ENCODE peak calls at places on chromosome 5, in five cellular contexts. One of them, this sample, is unnamed.

GRCh38 chr5:139414601-139415121 is 10.8 kb upstream of the SPATA24 start:
- DNase-seq in right atrium auricular region: no peak
- DNase-seq in ovary: no peak
- DNase-seq in AG04450: no peak
- DNase-seq in cardiac muscle cell: no peak
- DNase-seq in this sample: no peak

GRCh38 chr5:123170816-123171345 is 81.8 kb downstream of the PRDM6 start:
- DNase-seq in AG04450: no peak
- DNase-seq in ovary: no peak
- DNase-seq in cardiac muscle cell: no peak
- DNase-seq in right atrium auricular region: no peak
- DNase-seq in this sample: no peak

GRCh38 chr5:124599048-124599973 is 147.1 kb downstream of the ZNF608 start:
- DNase-seq in ovary: no peak
- DNase-seq in AG04450: no peak
- DNase-seq in right atrium auricular region: no peak
- DNase-seq in cardiac muscle cell: peak; percentile 77
- DNase-seq in this sample: peak; percentile 46

GRCh38 chr5:172921906-172922305 is 37.3 kb upstream of the RPL26L1 start:
- DNase-seq in AG04450: no peak
- DNase-seq in right atrium auricular region: no peak
- DNase-seq in ovary: no peak
- DNase-seq in cardiac muscle cell: no peak
- DNase-seq in this sample: no peak

GRCh38 chr5:146706321-146706972 is 172.1 kb downstream of the PPP2R2B start:
- DNase-seq in ovary: no peak
- DNase-seq in AG04450: no peak
- DNase-seq in right atrium auricular region: no peak
- DNase-seq in cardiac muscle cell: no peak
- DNase-seq in this sample: no peak

GRCh38 chr5:3604501-3604900 is 8.9 kb downstream of the IRX1 start:
- DNase-seq in AG04450: no peak
- DNase-seq in ovary: no peak
- DNase-seq in cardiac muscle cell: no peak
- DNase-seq in right atrium auricular region: no peak
- DNase-seq in this sample: no peak

GRCh38 chr5:59021837-59022514 is 439.1 kb downstream of the RAB3C start:
- DNase-seq in right atrium auricular region: no peak
- DNase-seq in ovary: no peak
- DNase-seq in AG04450: no peak
- DNase-seq in cardiac muscle cell: no peak
- DNase-seq in this sample: no peak

GRCh38 chr5:89030781-89031180 is 147.8 kb upstream of the MEF2C start:
- DNase-seq in cardiac muscle cell: no peak
- DNase-seq in ovary: no peak
- DNase-seq in AG04450: no peak
- DNase-seq in right atrium auricular region: no peak
- DNase-seq in this sample: no peak

GRCh38 chr5:59559847-59560246 is 333.7 kb downstream of the PDE4D start:
- DNase-seq in AG04450: no peak
- DNase-seq in cardiac muscle cell: no peak
- DNase-seq in ovary: no peak
- DNase-seq in right atrium auricular region: no peak
- DNase-seq in this sample: no peak

GRCh38 chr5:116524051-116524450 is 50.6 kb downstream of the SEMA6A start:
- DNase-seq in ovary: no peak
- DNase-seq in AG04450: no peak
- DNase-seq in right atrium auricular region: no peak
- DNase-seq in cardiac muscle cell: no peak
- DNase-seq in this sample: no peak

GRCh38 chr5:998276-998974 is 10.2 kb upstream of the NKD2 start:
- DNase-seq in cardiac muscle cell: peak; percentile 57
- DNase-seq in AG04450: no peak
- DNase-seq in right atrium auricular region: peak; percentile 57
- DNase-seq in ovary: peak; percentile 18
- DNase-seq in this sample: no peak
- H3K27me3 ChIP-seq in cardiac muscle cell: no peaks in the 10 kb centered on the region
- H3K27me3 ChIP-seq in AG04450: peaks cover 21% of the 10 kb centered on the region
- H3K27me3 ChIP-seq in right atrium auricular region: no peaks in the 10 kb centered on the region
- H3K27me3 ChIP-seq in ovary: no peaks in the 10 kb centered on the region
- H3K27me3 ChIP-seq in this sample: peaks cover 20% of the 10 kb centered on the region

GRCh38 chr5:133317558-133317957 is 265.7 kb downstream of the HSPA4 start:
- DNase-seq in right atrium auricular region: no peak
- DNase-seq in AG04450: no peak
- DNase-seq in cardiac muscle cell: no peak
- DNase-seq in ovary: no peak
- DNase-seq in this sample: no peak
- TF ChIP-seq CTCF in right atrium auricular region: no peak
- TF ChIP-seq CTCF in AG04450: no peak
- TF ChIP-seq CTCF in cardiac muscle cell: no peak
- TF ChIP-seq CTCF in ovary: no peak
- TF ChIP-seq CTCF in this sample: no peak

GRCh38 chr5:82563745-82564144 is 285.6 kb upstream of the RPS23 start:
- DNase-seq in right atrium auricular region: no peak
- DNase-seq in ovary: no peak
- DNase-seq in AG04450: no peak
- DNase-seq in cardiac muscle cell: no peak
- DNase-seq in this sample: no peak
- H3K4me3 ChIP-seq in right atrium auricular region: no peak overlapping the region
- H3K4me3 ChIP-seq in ovary: no peak overlapping the region
- H3K4me3 ChIP-seq in AG04450: no peak overlapping the region
- H3K4me3 ChIP-seq in cardiac muscle cell: no peak overlapping the region
- H3K4me3 ChIP-seq in this sample: no peak overlapping the region

DNA sequence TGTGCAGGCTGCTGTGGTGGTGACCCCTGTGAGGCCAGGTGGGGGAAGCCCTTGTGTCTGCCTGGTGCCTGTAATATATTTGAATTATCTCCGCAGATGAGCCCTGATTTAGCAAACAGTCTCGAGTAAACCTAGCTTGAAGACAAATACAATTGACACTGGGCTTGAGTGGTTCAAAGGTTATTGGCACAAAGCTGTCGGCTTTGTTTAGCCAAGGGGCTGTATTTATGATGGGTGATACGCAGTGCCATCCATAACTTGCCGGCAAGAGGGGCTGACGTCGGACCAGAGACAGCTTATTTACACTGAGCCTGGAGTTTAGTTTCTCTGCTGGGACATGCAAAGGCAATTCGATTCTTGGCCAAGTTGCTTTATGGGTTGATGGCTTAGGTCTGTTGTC is 20.0 kb upstream of the PITX1 start:
- DNase-seq in ovary: no peak
- DNase-seq in AG04450: no peak
- DNase-seq in right atrium auricular region: no peak
- DNase-seq in cardiac muscle cell: no peak
- DNase-seq in this sample: no peak
- H3K27me3 ChIP-seq in ovary: no peaks in the 10 kb centered on the region
- H3K27me3 ChIP-seq in AG04450: peaks cover 45% of the 10 kb centered on the region
- H3K27me3 ChIP-seq in right atrium auricular region: peaks cover 3% of the 10 kb centered on the region
- H3K27me3 ChIP-seq in cardiac muscle cell: peaks cover 100% of the 10 kb centered on the region
- H3K27me3 ChIP-seq in this sample: peaks cover 35% of the 10 kb centered on the region

GRCh38 chr5:141369994-141370848 is at the start of gene PCDHGB3:
- DNase-seq in cardiac muscle cell: peak; percentile 62
- DNase-seq in ovary: no peak
- DNase-seq in right atrium auricular region: no peak
- DNase-seq in AG04450: no peak
- DNase-seq in this sample: peak; percentile 58
- TF ChIP-seq CTCF in cardiac muscle cell: peak; percentile 42
- TF ChIP-seq CTCF in ovary: no peak
- TF ChIP-seq CTCF in right atrium auricular region: peak; percentile 31
- TF ChIP-seq CTCF in AG04450: peak; percentile 48
- TF ChIP-seq CTCF in this sample: peak; percentile 68

GRCh38 chr5:61162832-61163567 is 732 bp upstream of the SMIM15 start:
- DNase-seq in right atrium auricular region: no peak
- DNase-seq in cardiac muscle cell: peak; percentile 40
- DNase-seq in AG04450: no peak
- DNase-seq in ovary: no peak
- DNase-seq in this sample: no peak
- H3K4me3 ChIP-seq in right atrium auricular region: peak overlapping the region; percentile 87
- H3K4me3 ChIP-seq in cardiac muscle cell: peak overlapping the region; percentile 80
- H3K4me3 ChIP-seq in AG04450: peak overlapping the region; percentile 65
- H3K4me3 ChIP-seq in ovary: peak overlapping the region; percentile 83
- H3K4me3 ChIP-seq in this sample: peak overlapping the region; percentile 91

DNA sequence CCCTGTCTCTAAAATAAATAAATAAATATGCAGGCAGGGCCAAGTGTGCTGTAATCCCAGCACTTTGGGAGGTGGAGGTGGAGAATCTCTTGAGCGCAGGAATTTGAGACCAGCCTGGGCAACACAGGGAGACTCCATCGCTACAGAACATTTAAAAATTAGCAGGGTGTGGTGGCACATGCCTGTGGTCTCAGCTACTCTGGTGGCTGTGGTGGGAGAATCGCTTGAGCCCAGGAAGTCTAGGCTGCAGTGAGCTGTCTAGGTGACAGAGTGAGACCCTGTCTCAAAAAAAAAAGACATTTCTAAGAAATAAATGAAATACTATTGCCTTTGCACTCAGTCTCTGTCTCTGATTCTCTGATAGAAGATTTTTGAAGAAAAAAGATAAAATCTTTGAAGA is 1.2 kb upstream of the PCDHGA10 start:
- DNase-seq in AG04450: no peak
- DNase-seq in ovary: no peak
- DNase-seq in cardiac muscle cell: no peak
- DNase-seq in right atrium auricular region: no peak
- DNase-seq in this sample: no peak
- H3K27me3 ChIP-seq in AG04450: no peaks in the 10 kb centered on the region
- H3K27me3 ChIP-seq in ovary: no peaks in the 10 kb centered on the region
- H3K27me3 ChIP-seq in cardiac muscle cell: no peaks in the 10 kb centered on the region
- H3K27me3 ChIP-seq in right atrium auricular region: no peaks in the 10 kb centered on the region
- H3K27me3 ChIP-seq in this sample: no peaks in the 10 kb centered on the region

GRCh38 chr5:102154291-102154690 is 141.8 kb downstream of the SLCO4C1 start:
- DNase-seq in ovary: no peak
- DNase-seq in AG04450: no peak
- DNase-seq in cardiac muscle cell: no peak
- DNase-seq in right atrium auricular region: no peak
- DNase-seq in this sample: no peak

DNA sequence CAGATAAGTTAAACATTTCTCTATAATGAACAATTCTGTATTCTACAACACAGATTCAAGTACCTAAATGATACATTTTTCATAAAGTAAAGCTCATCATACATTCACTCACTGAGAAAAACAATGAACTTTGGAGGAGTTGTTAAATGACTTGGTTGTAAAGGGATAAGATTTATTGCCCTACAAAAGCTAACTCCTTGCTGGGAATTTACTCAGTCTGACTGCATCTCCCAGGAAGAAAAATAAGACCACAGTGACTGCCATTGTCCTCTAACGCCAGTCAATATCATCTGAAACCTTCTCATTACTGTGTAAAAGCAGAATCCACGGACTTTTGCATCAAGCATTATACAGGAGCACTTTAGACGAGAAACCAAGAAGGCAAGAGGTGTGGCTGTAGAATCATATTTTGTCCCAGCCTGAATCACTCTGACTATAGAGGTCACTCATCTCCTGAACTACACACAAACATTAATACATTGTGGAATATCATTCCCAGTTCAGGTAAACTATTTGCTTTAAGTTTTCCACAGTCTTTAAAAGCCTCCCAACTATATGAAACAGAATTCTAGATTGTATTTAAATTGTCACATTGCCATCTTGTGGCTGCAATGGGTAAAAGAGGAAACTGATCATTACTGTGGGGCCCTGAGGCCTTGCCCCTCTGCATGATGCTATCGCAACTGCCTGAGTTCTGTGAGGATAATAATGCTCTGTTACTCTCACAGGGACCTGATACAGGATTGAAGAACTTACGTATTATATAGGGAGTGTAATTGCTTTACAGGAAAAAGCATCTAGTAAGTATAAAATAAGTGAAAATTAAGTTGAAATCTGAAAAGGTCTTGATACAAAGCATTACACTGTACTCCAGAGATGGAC is 142.9 kb downstream of the SLCO4C1 start:
- DNase-seq in AG04450: no peak
- DNase-seq in cardiac muscle cell: no peak
- DNase-seq in ovary: no peak
- DNase-seq in right atrium auricular region: no peak
- DNase-seq in this sample: peak; percentile 1
- TF ChIP-seq CTCF in AG04450: peak; percentile 27
- TF ChIP-seq CTCF in cardiac muscle cell: no peak
- TF ChIP-seq CTCF in ovary: no peak
- TF ChIP-seq CTCF in right atrium auricular region: no peak
- TF ChIP-seq CTCF in this sample: peak; percentile 39

DNA sequence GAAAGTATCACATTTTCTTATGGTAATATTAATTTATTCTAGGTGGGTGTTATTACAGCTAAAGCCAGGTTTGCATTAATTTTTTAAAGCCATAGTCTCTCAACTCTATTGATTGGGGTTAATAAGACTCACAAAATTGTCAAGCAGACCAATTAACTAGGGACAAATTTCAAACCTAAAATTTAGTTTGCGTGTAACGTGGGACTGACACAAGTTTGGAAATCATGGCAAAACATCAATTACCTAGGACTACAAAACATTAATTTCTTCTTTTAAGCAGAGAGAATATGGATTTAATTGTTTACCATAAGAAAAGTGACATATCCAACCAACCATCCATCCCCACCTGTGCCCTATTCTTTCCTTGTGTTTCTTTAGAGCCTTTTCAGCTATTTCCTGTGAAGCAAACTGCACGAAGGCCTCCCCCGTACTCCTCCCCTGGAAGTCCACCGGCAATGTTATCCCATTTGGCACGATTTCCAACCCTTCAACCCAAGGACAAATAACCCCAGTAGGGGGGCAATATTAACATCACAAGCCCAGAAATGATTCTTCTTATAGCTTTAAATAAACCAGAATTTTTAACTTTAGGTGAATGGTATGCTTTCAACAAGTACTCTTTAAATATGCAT is 4.4 kb downstream of the HNRNPH1 start:
- DNase-seq in ovary: no peak
- DNase-seq in AG04450: no peak
- DNase-seq in cardiac muscle cell: peak; percentile 62
- DNase-seq in right atrium auricular region: no peak
- DNase-seq in this sample: no peak
- H3K4me3 ChIP-seq in ovary: peak overlapping the region; percentile 12
- H3K4me3 ChIP-seq in AG04450: peak overlapping the region; percentile 100
- H3K4me3 ChIP-seq in cardiac muscle cell: peak overlapping the region; percentile 79
- H3K4me3 ChIP-seq in right atrium auricular region: peak overlapping the region; percentile 26
- H3K4me3 ChIP-seq in this sample: peak overlapping the region; percentile 99

DNA sequence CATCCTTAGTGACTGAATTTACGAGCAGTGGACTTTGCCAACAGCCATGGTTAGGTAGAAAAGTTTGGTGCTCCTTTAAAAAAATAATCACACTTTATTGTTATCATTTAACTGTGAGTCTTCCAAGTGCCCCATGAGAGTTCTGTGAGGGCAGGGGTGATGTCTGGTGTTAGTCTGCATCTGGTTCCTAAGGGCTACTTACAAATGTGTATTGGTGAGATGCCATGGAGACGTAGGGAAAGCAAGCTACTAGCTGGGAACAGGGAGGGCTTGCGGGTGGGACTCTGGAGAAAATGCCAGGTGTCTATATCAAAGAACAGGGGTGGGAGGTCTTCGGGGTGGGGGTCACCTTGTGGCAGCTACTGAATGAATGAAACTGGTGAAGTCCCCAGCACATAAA is 47.1 kb upstream of the EBF1 start:
- DNase-seq in right atrium auricular region: no peak
- DNase-seq in ovary: no peak
- DNase-seq in AG04450: no peak
- DNase-seq in cardiac muscle cell: no peak
- DNase-seq in this sample: no peak
- H3K27me3 ChIP-seq in right atrium auricular region: no peaks in the 10 kb centered on the region
- H3K27me3 ChIP-seq in ovary: no peaks in the 10 kb centered on the region
- H3K27me3 ChIP-seq in AG04450: peaks cover 4% of the 10 kb centered on the region
- H3K27me3 ChIP-seq in cardiac muscle cell: no peaks in the 10 kb centered on the region
- H3K27me3 ChIP-seq in this sample: no peaks in the 10 kb centered on the region

This sample was measured in brain microvascular endothelial cell.